ENCODE peak calls at places on chromosomes 6 and 20, in ten cellular contexts. O is heart right ventricle, T is Peyer's patch, M is thoracic aorta, E is fibroblast of lung, N is stomach, H is H9, Q is heart left ventricle, J is psoas muscle, S is astrocyte. U is an unnamed sample. For H3K4me1, the result is how much of the 10 kb centered on the place peaks cover.

GRCh38 chr6:11434565-11435326 is 102.8 kb upstream of the TMEM170B start:
- DNase-seq in E (peak), H (no peak), Q (no peak), S (peak), O (no peak), T (peak), J (no peak), N (peak), M (peak), U (no peak)

GRCh38 chr6:92710048-92710447 is 709.3 kb downstream of the EPHA7 start:
- DNase-seq in M (no peak), Q (no peak), J (no peak), E (no peak), H (no peak), T (no peak), S (no peak), O (no peak), N (no peak), U (no peak)

GRCh38 chr6:3940703-3941102 is 91.5 kb downstream of the FAM50B start:
- DNase-seq in T (no peak), E (no peak), H (no peak), M (no peak), O (no peak), S (no peak), N (no peak), Q (no peak), J (no peak), U (no peak)

GRCh38 chr6:14109411-14109826 is 8.2 kb upstream of the CD83 start:
- DNase-seq in S (no peak), O (no peak), N (no peak), H (no peak), Q (no peak), M (no peak), J (no peak), E (no peak), T (no peak), U (no peak)

GRCh38 chr6:118712955-118713354 is 61.6 kb upstream of the CEP85L start:
- DNase-seq in S (peak), N (no peak), O (no peak), Q (no peak), E (peak), J (no peak), H (no peak), T (no peak), M (no peak), U (peak)

GRCh38 chr6:36544228-36544627 is 3.1 kb downstream of the STK38 start:
- DNase-seq in O (no peak), M (no peak), N (no peak), Q (no peak), E (peak), S (no peak), T (peak), H (no peak), J (no peak), U (peak)

GRCh38 chr6:99822741-99823512 is 171.1 kb downstream of the MCHR2 start:
- DNase-seq in S (peak), N (no peak), O (peak), M (no peak), T (peak), E (peak), Q (no peak), J (no peak), H (no peak), U (peak)

GRCh38 chr20:60062431-60063336 is 104.5 kb downstream of the CDH26 start:
- DNase-seq in H (peak), J (no peak), Q (no peak), M (no peak), E (peak), O (no peak), T (no peak), N (no peak), S (peak), U (no peak)

GRCh38 chr6:56999049-56999448 is 44.1 kb downstream of the BEND6 start:
- DNase-seq in M (no peak), H (no peak), E (no peak), S (no peak), T (no peak), N (no peak), Q (no peak), O (no peak), J (no peak), U (peak)

GRCh38 chr20:1489764-1490436 is 1.3 kb downstream of the SIRPB2 start:
- DNase-seq in N (no peak), H (no peak), O (no peak), Q (no peak), E (peak), S (no peak), T (no peak), J (no peak), M (no peak), U (peak)

GRCh38 chr6:126335210-126335609 is 4.7 kb upstream of the CENPW start:
- DNase-seq in E (no peak), O (no peak), M (no peak), S (no peak), T (no peak), Q (no peak), N (no peak), H (no peak), J (no peak), U (no peak)

GRCh38 chr6:166313255-166314070 is 5.3 kb upstream of the PRR18 start:
- DNase-seq in N (peak), O (no peak), E (peak), Q (no peak), M (no peak), T (peak), H (peak), S (peak), J (no peak), U (no peak)

GRCh38 chr6:5659467-5659866 is 347.3 kb downstream of the NRN1 start:
- DNase-seq in T (no peak), J (no peak), N (no peak), H (no peak), S (peak), Q (no peak), O (no peak), M (no peak), E (no peak), U (no peak)

GRCh38 chr6:51450248-51450957 is 631.7 kb downstream of the TFAP2B start:
- DNase-seq in S (no peak), E (no peak), O (no peak), H (no peak), N (no peak), M (no peak), J (no peak), Q (no peak), T (no peak), U (no peak)

GRCh38 chr6:28896505-28897392 is 27.0 kb downstream of the TRIM27 start:
- DNase-seq in E (peak), M (no peak), H (peak), T (peak), S (peak), O (peak), Q (peak), J (peak), N (peak), U (peak)

GRCh38 chr20:52493177-52493711 is 301.7 kb upstream of the ZFP64 start:
- DNase-seq in H (no peak), S (peak), T (no peak), O (peak), Q (peak), M (no peak), J (no peak), N (no peak), E (no peak), U (no peak)

GRCh38 chr6:111632468-111633247 is 27.0 kb upstream of the TRAF3IP2 start:
- DNase-seq in O (no peak), E (no peak), N (no peak), T (peak), H (no peak), M (no peak), J (no peak), Q (no peak), S (no peak), U (no peak)

GRCh38 chr6:170181338-170181690 is 109.6 kb downstream of the DLL1 start:
- DNase-seq in Q (no peak), M (no peak), S (no peak), E (no peak), T (no peak), O (no peak), N (no peak), H (no peak), J (no peak), U (no peak)

GRCh38 chr6:1597924-1598323 is 11.8 kb upstream of the FOXC1 start:
- DNase-seq in S (no peak), Q (no peak), H (no peak), E (peak), O (no peak), J (no peak), T (no peak), M (no peak), N (no peak), U (peak)

GRCh38 chr20:13947719-13948118 is 42.7 kb downstream of the SEL1L2 start:
- DNase-seq in O (no peak), J (no peak), Q (no peak), S (no peak), M (no peak), E (no peak), N (no peak), H (no peak), T (no peak), U (no peak)

GRCh38 chr20:36645353-36645752 is 643 bp downstream of the SLA2 start:
- DNase-seq in T (no peak), N (no peak), J (no peak), M (no peak), O (no peak), H (no peak), Q (no peak), E (no peak), S (no peak), U (no peak)

GRCh38 chr6:44221291-44221960 is 2.0 kb upstream of the SLC29A1 start:
- DNase-seq in N (peak), O (peak), Q (peak), M (peak), S (peak), J (peak), H (peak), E (peak), T (peak), U (peak)

GRCh38 chr20:1397710-1398109 is 4.9 kb upstream of the FKBP1A start:
- DNase-seq in H (no peak), N (no peak), Q (no peak), E (peak), T (no peak), M (no peak), O (no peak), S (no peak), J (no peak), U (no peak)

GRCh38 chr6:6803180-6803978 is 214.9 kb downstream of the LY86 start:
- DNase-seq in Q (no peak), E (no peak), T (peak), H (no peak), O (no peak), J (no peak), N (peak), S (no peak), M (no peak), U (peak)

GRCh38 chr6:18823782-18824386 is 436.7 kb downstream of the RNF144B start:
- DNase-seq in E (peak), O (no peak), Q (no peak), H (peak), J (no peak), T (no peak), N (no peak), S (peak), M (no peak), U (peak)

GRCh38 chr6:170281331-170282292 is 9.3 kb downstream of the DLL1 start:
- DNase-seq in S (no peak), T (peak), O (no peak), M (no peak), E (no peak), J (no peak), N (peak), Q (no peak), H (no peak), U (no peak)

GRCh38 chr6:116018976-116019375 is 41.7 kb downstream of the FRK start:
- DNase-seq in T (no peak), N (no peak), J (no peak), Q (no peak), S (peak), M (no peak), H (no peak), E (no peak), O (no peak), U (no peak)

GRCh38 chr6:155188707-155189496 is 74.9 kb upstream of the CLDN20 start:
- DNase-seq in J (no peak), Q (no peak), S (peak), T (no peak), N (no peak), M (no peak), E (peak), H (no peak), O (no peak), U (peak)

GRCh38 chr6:20409427-20409971 is 7.8 kb downstream of the E2F3 start:
- DNase-seq in O (no peak), N (no peak), Q (no peak), S (no peak), E (no peak), H (no peak), J (no peak), T (peak), M (no peak), U (no peak)

GRCh38 chr6:124164363-124164762 is 360.7 kb downstream of the NKAIN2 start:
- DNase-seq in O (no peak), Q (no peak), E (peak), S (no peak), M (no peak), H (no peak), N (no peak), T (no peak), J (no peak), U (no peak)

GRCh38 chr20:63060057-63060991 is 53.6 kb upstream of the BHLHE23 start:
- DNase-seq in S (peak), O (no peak), E (no peak), J (no peak), Q (no peak), T (peak), M (no peak), N (no peak), H (peak), U (peak)

GRCh38 chr6:66558189-66558588 is 851.2 kb upstream of the EYS start:
- DNase-seq in Q (no peak), J (no peak), M (no peak), N (no peak), O (no peak), H (peak), T (no peak), S (no peak), E (no peak), U (no peak)

GRCh38 chr6:155481215-155481614 is 25.6 kb upstream of the NOX3 start:
- DNase-seq in J (no peak), H (no peak), E (no peak), S (peak), O (no peak), N (no peak), T (no peak), Q (no peak), M (no peak), U (no peak)

GRCh38 chr6:161674930-161675523 is 401.2 kb upstream of the AGPAT4 start:
- DNase-seq in O (no peak), H (no peak), T (no peak), S (no peak), N (no peak), M (no peak), J (no peak), Q (no peak), E (no peak), U (no peak)

GRCh38 chr6:25006075-25006474 is 70.3 kb upstream of the RIPOR2 start:
- DNase-seq in N (no peak), S (no peak), J (no peak), Q (no peak), H (no peak), O (no peak), M (no peak), T (no peak), E (no peak), U (no peak)

GRCh38 chr20:38201356-38201755 is 36.3 kb upstream of the TGM2 start:
- DNase-seq in H (no peak), T (peak), Q (peak), J (peak), S (peak), N (no peak), E (peak), O (no peak), M (no peak), U (peak)

GRCh38 chr6:80341330-80341729 is 234.9 kb downstream of the BCKDHB start:
- DNase-seq in O (no peak), J (no peak), T (no peak), E (peak), N (no peak), S (peak), M (no peak), Q (no peak), H (no peak), U (no peak)

DNA sequence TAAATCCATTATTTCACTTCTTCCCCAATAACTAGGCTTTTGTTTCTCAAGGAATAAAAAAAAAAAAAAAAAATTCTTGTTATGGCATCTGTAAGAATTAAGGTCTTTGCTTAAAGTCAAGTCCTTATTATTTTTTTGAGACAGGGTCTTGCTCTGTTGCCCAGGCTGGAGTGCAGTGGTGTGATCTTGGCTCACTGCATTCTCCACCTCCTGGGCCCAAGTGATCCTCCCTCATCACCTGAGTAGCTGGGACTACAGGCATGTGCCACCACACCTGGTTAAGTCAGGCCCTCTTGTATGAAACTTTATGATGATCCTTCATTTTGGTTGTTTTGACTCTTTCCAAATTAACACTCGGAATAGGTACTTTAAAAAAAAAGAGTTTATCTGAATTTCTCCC is 17.3 kb downstream of the DSTN start:
- DNase-seq in S (no peak), H (no peak), O (no peak), T (no peak), M (no peak), J (no peak), E (no peak), N (no peak), Q (no peak), U (no peak)
- H3K4me1 ChIP-seq in S (under half), H (under half), O (half or more), T (under half), M (half or more), J (half or more), E (under half), N (under half), Q (under half), U (under half)

DNA sequence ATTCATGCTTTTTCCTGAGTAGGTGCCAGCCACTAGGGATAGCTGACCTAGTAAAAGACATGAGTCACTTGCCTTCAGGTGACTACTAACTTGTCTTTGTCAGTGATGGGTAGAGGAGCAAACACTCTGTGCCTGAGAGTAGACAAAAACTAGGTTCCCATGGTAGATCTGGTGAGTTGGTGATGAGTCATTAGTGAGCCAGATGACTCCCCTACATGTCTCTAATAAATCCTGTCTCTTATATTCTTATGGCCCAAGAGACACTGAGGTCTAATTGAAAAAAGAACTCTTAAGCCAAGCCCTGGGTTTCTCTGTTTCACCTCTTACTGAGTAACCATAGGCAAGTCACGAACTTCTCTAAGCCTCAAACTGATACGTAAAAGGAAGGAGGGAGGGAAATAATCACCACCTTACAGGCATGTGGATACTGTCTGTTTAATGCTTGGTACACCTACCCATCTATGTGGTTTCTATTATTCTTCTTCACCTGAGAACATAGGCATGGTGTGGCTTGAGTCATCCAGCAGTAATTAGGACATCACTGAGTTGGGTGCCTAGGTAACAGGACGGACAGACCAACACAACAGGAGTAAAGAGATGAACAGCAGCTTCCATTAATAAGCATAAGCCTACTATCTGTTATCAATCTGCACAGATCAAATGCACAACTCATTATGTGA is 20.3 kb downstream of the TTPAL start:
- DNase-seq in E (peak), T (no peak), N (no peak), M (no peak), S (peak), O (no peak), H (no peak), J (no peak), Q (no peak), U (peak)
- H3K4me1 ChIP-seq in E (under half), T (under half), N (under half), M (under half), S (half or more), O (under half), H (under half), J (under half), Q (under half), U (under half)

DNA sequence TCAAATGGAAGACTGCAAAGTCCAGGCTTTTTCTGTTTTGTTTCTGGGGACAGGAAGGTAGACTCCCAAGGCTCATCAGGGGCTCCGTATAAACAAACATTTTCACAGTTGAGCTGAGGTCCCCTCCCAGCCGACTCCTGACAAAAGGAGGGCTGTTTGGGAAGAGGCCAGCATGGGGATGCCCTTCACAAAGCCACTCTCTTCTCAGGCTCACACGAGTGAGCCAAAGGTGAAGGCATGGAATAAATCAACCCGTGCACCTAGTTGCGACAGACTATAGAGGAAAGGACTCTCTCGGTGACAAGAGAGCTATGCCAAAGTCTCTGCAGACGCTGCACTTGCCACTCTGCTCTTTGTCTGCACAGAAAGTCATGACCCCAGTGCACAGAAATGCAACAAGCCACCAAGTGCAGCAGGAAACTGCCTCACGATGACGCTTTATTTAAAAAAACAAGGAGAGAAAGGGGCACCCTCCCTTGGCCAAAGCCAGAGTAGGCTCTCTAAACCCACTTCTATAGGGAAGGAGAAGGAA is 21.1 kb downstream of the JAG1 start:
- DNase-seq in E (no peak), O (no peak), J (no peak), M (no peak), H (no peak), Q (no peak), T (no peak), N (no peak), S (peak), U (no peak)
- H3K4me1 ChIP-seq in E (under half), O (half or more), J (under half), M (half or more), H (under half), Q (under half), T (under half), N (under half), S (half or more), U (under half)

GRCh38 chr6:106094261-106094963 is 8.3 kb downstream of the PRDM1 start:
- DNase-seq in O (no peak), H (no peak), T (no peak), N (no peak), E (no peak), Q (no peak), J (no peak), S (no peak), M (no peak), U (no peak)
- H3K4me1 ChIP-seq in O (under half), H (under half), T (under half), N (under half), E (under half), Q (under half), J (under half), S (under half), M (under half), U (under half)

GRCh38 chr6:53456809-53457208 is 88.1 kb downstream of the GCLC start:
- DNase-seq in N (no peak), T (no peak), Q (no peak), M (no peak), O (no peak), E (no peak), S (no peak), J (no peak), H (no peak), U (no peak)

GRCh38 chr6:53461041-53461656 is 83.8 kb downstream of the GCLC start:
- DNase-seq in T (no peak), N (no peak), H (no peak), Q (no peak), O (no peak), S (no peak), E (no peak), M (no peak), J (no peak), U (no peak)

GRCh38 chr6:53455678-53456077 is 89.2 kb downstream of the GCLC start:
- DNase-seq in O (no peak), J (no peak), N (no peak), H (no peak), S (no peak), M (no peak), Q (no peak), E (no peak), T (no peak), U (no peak)

GRCh38 chr6:53461682-53462081 is 83.2 kb downstream of the GCLC start:
- DNase-seq in H (no peak), E (no peak), Q (peak), M (no peak), T (no peak), J (no peak), N (no peak), O (no peak), S (no peak), U (no peak)

GRCh38 chr6:53458097-53458866 is 86.6 kb downstream of the GCLC start:
- DNase-seq in M (no peak), T (no peak), O (no peak), N (no peak), Q (no peak), E (no peak), H (no peak), J (no peak), S (no peak), U (no peak)
- H3K4me1 ChIP-seq in M (under half), T (under half), O (under half), N (under half), Q (under half), E (under half), H (under half), J (under half), S (under half), U (under half)

U was measured in mammary epithelial cell.